ENCODE peak calls at places on chromosomes 12 and 14, in four cellular contexts. V, P, N and U are unnamed samples.

GRCh38 chr14:105150026-105150367 is 18.6 kb downstream of the JAG2 start:
- DNase-seq in V (no peak), P (no peak), N (no peak), U (no peak)

GRCh38 chr14:99774526-99775307 is 18.5 kb upstream of the EML1 start:
- DNase-seq in N (no peak), V (no peak), P (no peak), U (no peak)

GRCh38 chr12:123056053-123056452 is 75.6 kb downstream of the ARL6IP4 start:
- DNase-seq in N (no peak), V (no peak), P (no peak), U (no peak)

GRCh38 chr12:121537814-121538698 is 42.8 kb downstream of the KDM2B start:
- DNase-seq in V (no peak), P (no peak), N (no peak), U (no peak)

GRCh38 chr12:51028126-51028810 is 2.1 kb upstream of the SLC11A2 start:
- DNase-seq in N (no peak), P (peak; percentile 43), V (peak; percentile 77), U (peak; percentile 90)

GRCh38 chr12:108637631-108638030 is 3.9 kb upstream of the SELPLG start:
- DNase-seq in V (no peak), P (no peak), N (no peak), U (no peak)

GRCh38 chr12:6278439-6279255 is 31.8 kb upstream of the PLEKHG6 start:
- DNase-seq in V (peak; percentile 97), P (no peak), N (no peak), U (peak; percentile 70)

GRCh38 chr12:122111070-122111750 is 32.7 kb downstream of the MLXIP start:
- DNase-seq in V (peak; percentile 55), N (no peak), P (peak; percentile 97), U (no peak)

GRCh38 chr14:87205811-87206210 is 787.2 kb downstream of the GALC start:
- DNase-seq in P (no peak), N (no peak), V (no peak), U (peak; percentile 20)

GRCh38 chr14:73712540-73713141 is 1.5 kb downstream of the PNMA1 start:
- DNase-seq in V (no peak), N (no peak), P (peak; percentile 87), U (no peak)